ENCODE peak calls at places on chromosome 15, in six cellular contexts. I is HCT116, Q is HepG2, L is SK-N-SH, B is K562, G is H1. O is an unnamed sample.

GRCh38 chr15:75775296-75776074 is 62.8 kb upstream of the CSPG4 start:
- DNase-seq in Q (peak; percentile 41), L (no peak), G (no peak), I (peak; percentile 55), B (peak; percentile 82), O (no peak)

GRCh38 chr15:80152180-80152895 is 461 bp upstream of the FAH start:
- DNase-seq in B (peak; percentile 97), G (peak; percentile 85), Q (peak; percentile 90), I (peak; percentile 88), L (peak; percentile 99), O (peak; percentile 28)

GRCh38 chr15:76987276-76987675 is 7.7 kb upstream of the PSTPIP1 start:
- DNase-seq in B (no peak), G (no peak), L (no peak), I (no peak), Q (no peak), O (no peak)

GRCh38 chr15:99956022-99956775 is 223.0 kb upstream of the LYSMD4 start:
- DNase-seq in Q (no peak), G (no peak), L (no peak), B (no peak), I (no peak), O (no peak)

GRCh38 chr15:48811325-48811938 is 563 bp upstream of the CEP152 start:
- DNase-seq in Q (peak; percentile 4), G (no peak), B (peak; percentile 39), L (no peak), I (no peak), O (no peak)

GRCh38 chr15:58696740-58697139 is 52.8 kb downstream of the ADAM10 start:
- DNase-seq in I (no peak), B (no peak), Q (no peak), L (no peak), G (no peak), O (no peak)

GRCh38 chr15:31236184-31237041 is 90.2 kb upstream of the KLF13 start:
- DNase-seq in L (peak; percentile 86), Q (peak; percentile 64), B (peak; percentile 65), I (no peak), G (no peak), O (no peak)

GRCh38 chr15:65050270-65050669 is 5.1 kb downstream of the SLC51B start:
- DNase-seq in Q (no peak), G (no peak), B (no peak), L (no peak), I (no peak), O (no peak)

GRCh38 chr15:49495993-49496747 is 73.1 kb downstream of the FGF7 start:
- DNase-seq in G (no peak), I (no peak), L (no peak), Q (no peak), B (no peak), O (no peak)

GRCh38 chr15:48096813-48097212 is 24.0 kb upstream of the SLC24A5 start:
- DNase-seq in L (no peak), G (no peak), Q (no peak), I (no peak), B (no peak), O (no peak)

GRCh38 chr15:94972314-94972713 is 741.0 kb downstream of the MCTP2 start:
- DNase-seq in Q (no peak), B (peak; percentile 2), G (no peak), L (no peak), I (no peak), O (no peak)

GRCh38 chr15:67826717-67827560 is 1.6 kb downstream of the SKOR1 start:
- DNase-seq in I (no peak), B (no peak), G (no peak), Q (no peak), L (peak; percentile 31), O (no peak)

GRCh38 chr15:83784975-83785374 is 131.1 kb downstream of the ADAMTSL3 start:
- DNase-seq in B (no peak), G (no peak), L (no peak), Q (no peak), I (no peak), O (no peak)

GRCh38 chr15:39429898-39430357 is 151.0 kb upstream of the THBS1 start:
- DNase-seq in B (no peak), G (no peak), Q (peak; percentile 20), L (no peak), I (no peak), O (no peak)

GRCh38 chr15:98446093-98446492 is 202.2 kb upstream of the IGF1R start:
- DNase-seq in I (no peak), G (no peak), L (no peak), B (no peak), Q (no peak), O (no peak)

GRCh38 chr15:98745650-98746374 is 97.5 kb downstream of the IGF1R start:
- DNase-seq in L (no peak), I (no peak), Q (no peak), B (no peak), G (no peak), O (no peak)

GRCh38 chr15:46502668-46503067 is 867.8 kb downstream of the SQOR start:
- DNase-seq in B (no peak), Q (peak; percentile 1), L (no peak), I (no peak), G (no peak), O (no peak)

GRCh38 chr15:100020181-100020580 is 286.9 kb upstream of the LYSMD4 start:
- DNase-seq in L (no peak), B (no peak), I (no peak), Q (no peak), G (peak; percentile 50), O (no peak)

GRCh38 chr15:26024241-26024640 is 161.1 kb upstream of the ATP10A start:
- DNase-seq in I (no peak), B (no peak), G (no peak), Q (no peak), L (no peak), O (no peak)

GRCh38 chr15:26023691-26024090 is 160.6 kb upstream of the ATP10A start:
- DNase-seq in B (no peak), Q (no peak), L (no peak), G (no peak), I (no peak), O (no peak)

GRCh38 chr15:26029146-26029545 is 166.0 kb upstream of the ATP10A start:
- DNase-seq in B (no peak), Q (no peak), L (no peak), I (no peak), G (no peak), O (no peak)

GRCh38 chr15:26032162-26032846 is 169.2 kb upstream of the ATP10A start:
- DNase-seq in G (no peak), Q (no peak), I (no peak), L (no peak), B (no peak), O (no peak)

DNA sequence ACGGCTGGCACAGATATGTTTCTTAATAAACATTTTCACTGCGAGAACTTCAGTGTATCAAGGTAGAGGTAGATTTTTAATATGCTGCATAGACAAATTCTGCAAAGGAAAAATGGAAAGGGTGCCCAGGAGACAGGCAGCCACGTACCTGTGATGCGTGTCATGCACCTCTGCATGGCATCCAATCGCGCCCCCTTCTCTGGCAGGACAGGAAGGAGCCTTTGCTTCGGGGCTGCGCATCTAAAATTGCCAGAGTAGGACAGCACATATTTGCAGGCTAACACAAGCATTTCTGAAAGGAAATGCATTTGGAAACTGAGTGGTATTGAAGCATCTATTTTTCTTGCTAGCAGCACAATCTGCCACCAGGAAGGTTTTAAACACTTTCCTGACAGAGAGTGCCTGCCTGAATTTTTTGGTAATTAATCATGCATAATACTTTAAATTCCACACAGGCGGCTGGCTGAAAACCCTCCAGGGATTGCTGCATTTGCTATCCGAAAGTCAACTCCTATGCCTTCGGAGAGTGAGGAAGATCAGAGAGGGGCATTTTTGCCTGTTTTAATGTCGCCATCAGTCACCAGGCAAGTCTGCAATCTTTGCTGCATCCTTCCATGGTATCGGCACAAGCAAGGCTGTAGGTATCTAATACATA is 165.1 kb upstream of the ATP10A start:
- DNase-seq in Q (no peak), B (no peak), L (no peak), I (no peak), G (no peak), O (no peak)
- TF ChIP-seq POLR2AphosphoS5 in Q (no peak), B (no peak), L (no peak), I (no peak), G (no peak), O (no peak)

DNA sequence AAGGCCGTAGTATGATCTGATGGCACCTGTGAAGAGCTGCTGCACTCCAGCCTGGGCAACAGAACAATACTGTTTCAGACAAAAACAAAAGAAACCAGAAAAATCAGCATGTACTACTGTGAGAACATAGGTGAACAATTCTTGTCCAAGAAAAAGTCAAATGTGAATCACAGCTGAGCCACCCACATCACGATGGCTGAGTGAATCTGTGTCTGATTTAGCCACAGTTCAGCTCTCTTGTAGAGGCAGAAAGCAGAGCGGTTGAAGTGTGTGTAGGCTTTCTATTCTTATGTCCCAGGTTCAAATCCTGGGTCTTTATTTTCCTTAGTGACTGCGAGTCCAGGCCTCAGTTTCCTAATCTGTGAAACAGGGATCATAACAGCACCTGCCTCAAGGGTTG is 4.4 kb upstream of the FURIN start:
- DNase-seq in Q (no peak), I (no peak), B (no peak), G (no peak), L (no peak), O (no peak)
- H3K9ac ChIP-seq in Q (no peak overlapping the region), I (no peak overlapping the region), B (no peak overlapping the region), G (no peak overlapping the region), L (no peak overlapping the region), O (no peak overlapping the region)

GRCh38 chr15:55991841-55992768 is 1.3 kb downstream of the NEDD4 start:
- DNase-seq in I (no peak), B (no peak), G (no peak), L (no peak), Q (no peak), O (no peak)
- TF ChIP-seq POLR2AphosphoS5 in I (no peak), B (no peak), G (no peak), L (no peak), Q (no peak), O (no peak)

DNA sequence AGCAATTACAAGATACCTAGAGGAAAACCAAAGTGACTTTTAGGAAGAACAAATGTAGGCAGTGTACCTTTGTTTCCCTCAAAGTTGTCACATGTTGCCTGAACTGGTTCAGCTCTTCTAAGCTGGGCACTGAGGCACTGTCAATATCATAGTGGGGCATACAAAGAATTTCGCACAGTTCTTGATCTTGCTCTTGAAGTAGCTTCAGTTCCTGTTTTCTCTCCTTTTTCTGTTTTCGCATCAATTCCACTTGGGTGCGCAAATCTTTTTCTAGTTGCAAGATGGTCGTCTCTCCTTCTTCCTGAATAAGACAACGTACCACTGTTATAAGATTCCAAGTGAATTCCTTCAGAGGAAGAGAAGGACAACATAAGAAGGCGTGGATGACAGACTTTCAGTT is 12.7 kb downstream of the PRC1 start:
- DNase-seq in Q (no peak), L (no peak), B (no peak), G (no peak), I (no peak), O (no peak)
- H3K9ac ChIP-seq in Q (no peak overlapping the region), L (no peak overlapping the region), B (no peak overlapping the region), G (no peak overlapping the region), I (no peak overlapping the region), O (no peak overlapping the region)

GRCh38 chr15:61784734-61785133 is 275.5 kb downstream of the VPS13C start:
- DNase-seq in G (no peak), I (no peak), Q (no peak), L (no peak), B (no peak), O (no peak)
- TF ChIP-seq POLR2AphosphoS5 in G (no peak), I (no peak), Q (no peak), L (no peak), B (no peak), O (no peak)

O was measured in SK-N-MC.